ENCODE peak calls at places on chromosomes 2 and 18, in four cellular contexts. One of them, this sample, is unnamed. For H3K9me3, the result is how much of the 10 kb centered on the place peaks cover.

GRCh38 chr18:77671456-77672167 is 422.0 kb downstream of the GALR1 start:
- DNase-seq in uterus: no peak
- DNase-seq in lower lobe of right lung: no peak
- DNase-seq in prostate gland: no peak
- DNase-seq in this sample: no peak

GRCh38 chr2:208033701-208034502 is 8.6 kb upstream of the PLEKHM3 start:
- DNase-seq in uterus: peak
- DNase-seq in lower lobe of right lung: peak
- DNase-seq in prostate gland: peak
- DNase-seq in this sample: peak

GRCh38 chr18:56460590-56460989 is 177.8 kb downstream of the TXNL1 start:
- DNase-seq in uterus: no peak
- DNase-seq in lower lobe of right lung: no peak
- DNase-seq in prostate gland: no peak
- DNase-seq in this sample: no peak

GRCh38 chr2:200040251-200040650 is 84.9 kb downstream of the MAIP1 start:
- DNase-seq in uterus: no peak
- DNase-seq in lower lobe of right lung: no peak
- DNase-seq in prostate gland: no peak
- DNase-seq in this sample: no peak

GRCh38 chr2:147141930-147142329 is 702.9 kb upstream of the ACVR2A start:
- DNase-seq in uterus: no peak
- DNase-seq in lower lobe of right lung: no peak
- DNase-seq in prostate gland: no peak
- DNase-seq in this sample: no peak

GRCh38 chr2:28654981-28655322 is 96.7 kb upstream of the PPP1CB start:
- DNase-seq in uterus: peak
- DNase-seq in lower lobe of right lung: no peak
- DNase-seq in prostate gland: no peak
- DNase-seq in this sample: no peak

GRCh38 chr18:65725421-65726050 is 25.3 kb upstream of the CDH7 start:
- DNase-seq in uterus: no peak
- DNase-seq in lower lobe of right lung: no peak
- DNase-seq in prostate gland: peak
- DNase-seq in this sample: peak

GRCh38 chr2:25989154-25989553 is 6.9 kb upstream of the KIF3C start:
- DNase-seq in uterus: no peak
- DNase-seq in lower lobe of right lung: no peak
- DNase-seq in prostate gland: no peak
- DNase-seq in this sample: no peak

GRCh38 chr2:113930448-113930847 is 40.6 kb downstream of the ACTR3 start:
- DNase-seq in uterus: no peak
- DNase-seq in lower lobe of right lung: no peak
- DNase-seq in prostate gland: no peak
- DNase-seq in this sample: no peak

GRCh38 chr2:113922784-113923183 is 32.9 kb downstream of the ACTR3 start:
- DNase-seq in uterus: no peak
- DNase-seq in lower lobe of right lung: no peak
- DNase-seq in prostate gland: no peak
- DNase-seq in this sample: no peak

GRCh38 chr2:113925884-113926283 is 36.0 kb downstream of the ACTR3 start:
- DNase-seq in uterus: no peak
- DNase-seq in lower lobe of right lung: no peak
- DNase-seq in prostate gland: no peak
- DNase-seq in this sample: no peak

GRCh38 chr2:113922335-113922734 is 32.4 kb downstream of the ACTR3 start:
- DNase-seq in uterus: no peak
- DNase-seq in lower lobe of right lung: no peak
- DNase-seq in prostate gland: no peak
- DNase-seq in this sample: no peak

GRCh38 chr2:113926314-113926713 is 36.4 kb downstream of the ACTR3 start:
- DNase-seq in uterus: no peak
- DNase-seq in lower lobe of right lung: no peak
- DNase-seq in prostate gland: no peak
- DNase-seq in this sample: no peak
- H3K4me3 ChIP-seq in uterus: no peak
- H3K4me3 ChIP-seq in lower lobe of right lung: no peak
- H3K4me3 ChIP-seq in prostate gland: no peak
- H3K4me3 ChIP-seq in this sample: no peak

GRCh38 chr18:43800584-43800983 is 523.3 kb upstream of the SYT4 start:
- DNase-seq in uterus: no peak
- DNase-seq in lower lobe of right lung: no peak
- DNase-seq in prostate gland: no peak
- DNase-seq in this sample: no peak
- H3K9me3 ChIP-seq in uterus: under half
- H3K9me3 ChIP-seq in lower lobe of right lung: under half
- H3K9me3 ChIP-seq in prostate gland: under half
- H3K9me3 ChIP-seq in this sample: under half

DNA sequence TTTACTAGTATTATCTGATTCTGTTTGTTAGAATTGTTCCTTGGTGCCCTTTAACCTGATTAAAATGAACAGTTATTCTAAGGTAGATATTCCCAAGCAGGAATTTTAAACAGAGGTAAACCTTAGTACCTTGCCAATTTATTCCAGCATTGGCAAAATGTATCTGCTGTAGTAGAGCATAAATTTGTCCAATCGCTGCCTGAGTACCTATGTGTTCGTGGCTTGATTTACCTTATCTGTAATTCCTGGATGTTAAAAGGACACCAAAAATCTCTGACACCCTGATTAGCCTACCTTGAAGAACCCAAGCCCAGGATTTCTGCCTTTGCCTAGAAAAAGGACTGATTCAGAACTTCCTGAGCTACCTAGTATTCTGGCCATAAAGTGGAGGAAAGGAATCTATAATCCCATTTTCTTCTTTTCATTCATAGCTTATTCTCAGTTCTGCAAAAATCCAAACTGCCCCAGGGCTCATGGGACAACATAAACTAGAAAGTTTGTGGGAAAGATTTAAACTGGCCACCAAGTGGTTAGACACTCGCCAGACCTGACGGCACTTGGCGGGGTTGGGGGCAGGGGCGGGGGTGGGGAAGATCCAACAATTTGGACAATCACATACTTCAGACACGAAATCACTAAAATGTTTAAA is 16.2 kb upstream of the ZCCHC2 start:
- DNase-seq in uterus: no peak
- DNase-seq in lower lobe of right lung: no peak
- DNase-seq in prostate gland: no peak
- DNase-seq in this sample: no peak
- H3K4me3 ChIP-seq in uterus: peak
- H3K4me3 ChIP-seq in lower lobe of right lung: peak
- H3K4me3 ChIP-seq in prostate gland: peak
- H3K4me3 ChIP-seq in this sample: peak

GRCh38 chr2:12857891-12858290 is 141.2 kb downstream of the TRIB2 start:
- DNase-seq in uterus: no peak
- DNase-seq in lower lobe of right lung: no peak
- DNase-seq in prostate gland: no peak
- DNase-seq in this sample: no peak
- H3K9me3 ChIP-seq in uterus: under half
- H3K9me3 ChIP-seq in lower lobe of right lung: under half
- H3K9me3 ChIP-seq in prostate gland: under half
- H3K9me3 ChIP-seq in this sample: under half

GRCh38 chr2:138504092-138504491 is 2.5 kb downstream of the SPOPL start:
- DNase-seq in uterus: no peak
- DNase-seq in lower lobe of right lung: no peak
- DNase-seq in prostate gland: no peak
- DNase-seq in this sample: no peak
- H3K4me3 ChIP-seq in uterus: no peak
- H3K4me3 ChIP-seq in lower lobe of right lung: peak
- H3K4me3 ChIP-seq in prostate gland: no peak
- H3K4me3 ChIP-seq in this sample: peak

GRCh38 chr2:172513935-172514586 is 41.8 kb upstream of the PDK1 start:
- DNase-seq in uterus: no peak
- DNase-seq in lower lobe of right lung: peak
- DNase-seq in prostate gland: no peak
- DNase-seq in this sample: no peak
- H3K9me3 ChIP-seq in uterus: under half
- H3K9me3 ChIP-seq in lower lobe of right lung: under half
- H3K9me3 ChIP-seq in prostate gland: under half
- H3K9me3 ChIP-seq in this sample: under half

GRCh38 chr2:145033438-145033837 is 513.5 kb upstream of the ZEB2 start:
- DNase-seq in uterus: no peak
- DNase-seq in lower lobe of right lung: no peak
- DNase-seq in prostate gland: no peak
- DNase-seq in this sample: no peak

GRCh38 chr2:145034511-145034910 is 514.6 kb upstream of the ZEB2 start:
- DNase-seq in uterus: no peak
- DNase-seq in lower lobe of right lung: no peak
- DNase-seq in prostate gland: no peak
- DNase-seq in this sample: no peak

GRCh38 chr2:145032791-145033190 is 512.9 kb upstream of the ZEB2 start:
- DNase-seq in uterus: no peak
- DNase-seq in lower lobe of right lung: no peak
- DNase-seq in prostate gland: no peak
- DNase-seq in this sample: no peak

GRCh38 chr2:145038041-145038525 is 518.2 kb upstream of the ZEB2 start:
- DNase-seq in uterus: no peak
- DNase-seq in lower lobe of right lung: no peak
- DNase-seq in prostate gland: no peak
- DNase-seq in this sample: no peak

DNA sequence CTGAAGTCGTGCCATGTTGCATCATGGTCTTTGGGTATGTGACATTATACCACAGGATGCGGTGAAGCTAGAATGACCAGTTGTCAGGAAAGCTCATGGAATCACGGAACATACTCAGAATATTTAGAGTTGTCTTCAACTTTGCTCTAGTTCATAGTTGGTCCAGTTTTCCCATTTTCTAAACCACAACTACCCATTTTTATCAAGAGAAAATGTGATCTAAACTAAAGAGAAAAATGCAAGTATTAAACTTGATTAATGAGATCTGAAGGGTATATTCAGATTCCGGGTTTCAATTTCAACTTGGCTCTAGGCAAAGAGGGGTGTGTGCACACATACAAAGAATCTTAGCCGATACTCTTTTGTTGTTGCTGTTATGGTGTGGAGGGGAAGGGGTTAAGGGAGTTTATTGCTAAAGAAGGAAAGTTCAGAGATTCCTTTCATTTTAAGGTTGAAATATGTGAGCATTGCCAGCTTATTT is 516.5 kb upstream of the ZEB2 start:
- DNase-seq in uterus: no peak
- DNase-seq in lower lobe of right lung: no peak
- DNase-seq in prostate gland: no peak
- DNase-seq in this sample: no peak
- H3K4me3 ChIP-seq in uterus: no peak
- H3K4me3 ChIP-seq in lower lobe of right lung: no peak
- H3K4me3 ChIP-seq in prostate gland: no peak
- H3K4me3 ChIP-seq in this sample: peak

This sample was measured in upper lobe of right lung.